ENCODE peak calls at places on chromosomes 16 and 17, in nine cellular contexts. F is fibroblast of lung, T is heart left ventricle, J is endothelial cell of umbilical vein, I is uterus, G is HCT116, Z is ovary, A is kidney, P is DND-41. W is an unnamed sample.

GRCh38 chr16:85851034-85851780 is 47.8 kb upstream of the IRF8 start:
- DNase-seq in F (no peak), Z (no peak), J (no peak), G (no peak), A (peak; percentile 26), P (no peak), I (no peak), T (no peak), W (no peak)

GRCh38 chr16:14148569-14148968 is 77.5 kb downstream of the MRTFB start:
- DNase-seq in F (no peak), A (no peak), J (no peak), P (no peak), Z (no peak), T (no peak), G (no peak), I (no peak), W (no peak)

GRCh38 chr16:2090819-2091721 is 43.3 kb downstream of the TSC2 start:
- DNase-seq in J (peak; percentile 77), I (no peak), P (no peak), T (no peak), F (peak; percentile 54), Z (peak; percentile 85), G (peak; percentile 66), A (peak; percentile 95), W (no peak)

GRCh38 chr16:77647726-77648125 is 74.6 kb upstream of the NUDT7 start:
- DNase-seq in I (no peak), F (no peak), J (no peak), Z (no peak), T (no peak), P (no peak), A (no peak), G (no peak), W (no peak)

GRCh38 chr16:17134586-17134985 is 336.2 kb downstream of the XYLT1 start:
- DNase-seq in Z (no peak), F (no peak), A (no peak), T (no peak), I (no peak), J (no peak), G (no peak), P (no peak), W (no peak)

GRCh38 chr17:81138500-81138899 is 26.8 kb upstream of the PVALEF start:
- DNase-seq in J (no peak), T (no peak), A (no peak), G (no peak), I (no peak), Z (no peak), P (no peak), F (no peak), W (no peak)

GRCh38 chr16:67663151-67663876 is 2.6 kb downstream of the PARD6A start:
- DNase-seq in F (no peak), G (peak; percentile 15), A (peak; percentile 80), I (no peak), Z (peak; percentile 49), T (no peak), J (no peak), P (peak; percentile 54), W (no peak)

GRCh38 chr16:66972983-66973382 is 11.9 kb downstream of the CES3 start:
- DNase-seq in G (no peak), F (no peak), T (no peak), A (no peak), Z (no peak), I (no peak), J (no peak), P (no peak), W (no peak)

GRCh38 chr16:677306-678190 is 2.1 kb downstream of the RHBDL1 start:
- DNase-seq in A (no peak), Z (no peak), P (no peak), T (no peak), J (no peak), F (no peak), G (no peak), I (no peak), W (no peak)

GRCh38 chr16:56281256-56281805 is 90.0 kb downstream of the GNAO1 start:
- DNase-seq in I (no peak), J (no peak), P (no peak), Z (no peak), G (no peak), T (no peak), F (no peak), A (no peak), W (peak; percentile 30)
- TF ChIP-seq CTCF in I (no peak), J (peak; percentile 31), P (peak; percentile 58), Z (no peak), G (peak; percentile 59), T (peak; percentile 41), F (peak; percentile 19), A (peak; percentile 5), W (peak; percentile 32)

GRCh38 chr16:69366431-69366830 is 14.8 kb upstream of the TMED6 start:
- DNase-seq in Z (no peak), T (no peak), F (no peak), P (no peak), I (no peak), G (no peak), J (no peak), A (no peak), W (no peak)
- H3K27ac ChIP-seq in Z (no peak overlapping the region), T (no peak overlapping the region), F (no peak overlapping the region), P (no peak overlapping the region), I (peak overlapping the region; percentile 76), G (no peak overlapping the region), J (no peak overlapping the region), A (no peak overlapping the region), W (no peak overlapping the region)

GRCh38 chr17:8393470-8394231 is 4.0 kb downstream of the RNF222 start:
- DNase-seq in F (no peak), P (no peak), T (no peak), Z (no peak), I (no peak), G (no peak), J (no peak), A (no peak), W (peak; percentile 1)
- H3K4me3 ChIP-seq in F (no peak overlapping the region), P (no peak overlapping the region), T (no peak overlapping the region), Z (no peak overlapping the region), I (no peak overlapping the region), G (no peak overlapping the region), J (no peak overlapping the region), A (no peak overlapping the region), W (no peak overlapping the region)

GRCh38 chr16:57627184-57627871 is 1.1 kb upstream of the ADGRG1 start:
- DNase-seq in F (peak; percentile 53), A (peak; percentile 65), T (no peak), P (no peak), J (peak; percentile 60), G (no peak), I (no peak), Z (no peak), W (no peak)
- TF ChIP-seq CTCF in F (peak; percentile 38), A (peak; percentile 2), T (peak; percentile 28), P (no peak), J (peak; percentile 34), G (no peak), I (peak; percentile 14), Z (no peak), W (no peak)

GRCh38 chr17:7027335-7027734 is 4.5 kb downstream of the BCL6B start:
- DNase-seq in Z (no peak), F (no peak), P (no peak), T (no peak), J (no peak), I (no peak), A (no peak), G (no peak), W (no peak)

GRCh38 chr17:7029096-7029495 is 6.2 kb downstream of the BCL6B start:
- DNase-seq in Z (no peak), G (no peak), T (no peak), J (no peak), I (no peak), A (no peak), F (no peak), P (no peak), W (no peak)

GRCh38 chr17:7026471-7027115 is 3.7 kb downstream of the BCL6B start:
- DNase-seq in G (no peak), J (no peak), I (no peak), F (no peak), P (no peak), T (no peak), Z (no peak), A (no peak), W (no peak)

GRCh38 chr17:7025240-7025639 is 2.4 kb downstream of the BCL6B start:
- DNase-seq in Z (no peak), I (no peak), J (no peak), P (no peak), T (no peak), A (no peak), F (no peak), G (no peak), W (no peak)

GRCh38 chr17:7029659-7030058 is 6.2 kb upstream of the SLC16A13 start:
- DNase-seq in I (peak; percentile 56), J (peak; percentile 92), F (no peak), P (peak; percentile 65), T (peak; percentile 72), G (no peak), Z (no peak), A (no peak), W (no peak)
- H3K27ac ChIP-seq in I (peak overlapping the region; percentile 72), J (peak overlapping the region; percentile 98), F (no peak overlapping the region), P (peak overlapping the region; percentile 9), T (peak overlapping the region; percentile 75), G (no peak overlapping the region), Z (no peak overlapping the region), A (peak overlapping the region; percentile 9), W (no peak overlapping the region)

GRCh38 chr17:31460226-31460721 is 68.8 kb downstream of the RAB11FIP4 start:
- DNase-seq in J (no peak), F (no peak), I (no peak), A (no peak), G (no peak), Z (no peak), P (no peak), T (no peak), W (no peak)
- H3K4me3 ChIP-seq in J (no peak overlapping the region), F (no peak overlapping the region), I (no peak overlapping the region), A (no peak overlapping the region), G (no peak overlapping the region), Z (no peak overlapping the region), P (no peak overlapping the region), T (no peak overlapping the region), W (no peak overlapping the region)

DNA sequence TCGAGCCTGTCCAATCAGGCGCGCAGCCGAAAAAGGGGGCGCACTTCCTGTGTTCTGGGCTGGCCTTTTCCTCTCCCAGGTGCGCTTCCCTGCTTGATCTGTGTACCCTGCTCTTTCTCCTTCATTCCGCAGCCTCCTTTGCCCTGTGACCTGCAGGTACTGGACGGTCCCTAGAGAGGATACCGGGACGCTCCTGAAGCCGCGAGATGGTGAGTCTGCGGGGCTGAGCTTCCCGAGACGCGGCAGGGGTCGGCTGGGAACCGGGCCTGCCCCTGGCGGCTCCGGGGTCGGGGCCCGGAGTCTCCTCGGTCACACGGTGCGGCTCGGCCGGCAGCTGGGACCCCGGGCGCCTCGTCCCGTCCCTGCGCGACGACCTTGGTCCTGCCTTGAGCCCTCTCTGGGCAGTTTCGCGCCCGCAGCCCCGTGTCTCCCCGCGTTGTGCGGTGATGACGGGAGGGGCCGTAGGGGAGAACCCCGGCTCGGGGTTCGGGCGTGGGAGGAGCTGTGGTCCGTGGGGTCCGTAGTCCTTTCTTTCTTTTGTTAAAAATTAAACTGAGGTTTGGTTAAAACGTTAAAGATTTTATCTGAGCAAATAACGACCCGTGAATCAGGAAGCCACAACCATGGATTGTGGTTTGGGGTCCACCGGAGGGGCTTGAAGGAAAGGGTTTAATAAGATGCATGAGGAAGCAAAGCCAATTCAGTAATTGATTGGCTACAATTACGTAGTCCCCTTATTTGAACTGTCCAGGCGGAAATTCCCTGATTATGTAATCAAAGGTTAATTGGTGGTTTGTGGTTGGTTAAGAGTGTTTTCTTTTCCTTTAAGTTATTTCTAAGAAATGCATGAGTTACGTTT is 172.8 kb upstream of the ZNF267 start:
- DNase-seq in G (no peak), Z (peak; percentile 88), T (peak; percentile 84), J (no peak), I (peak; percentile 84), A (peak; percentile 93), P (peak; percentile 75), F (peak; percentile 39), W (peak; percentile 85)
- TF ChIP-seq CTCF in G (peak; percentile 1), Z (no peak), T (peak; percentile 34), J (no peak), I (no peak), A (no peak), P (peak; percentile 33), F (peak; percentile 23), W (no peak)